ENCODE peak calls at places on chromosome 18, in six cellular contexts. R, X, D, E, P and S are unnamed samples.

GRCh38 chr18:44744206-44745180 is 63.8 kb downstream of the SETBP1 start:
- DNase-seq in R (no peak), X (no peak), D (peak), E (no peak), P (no peak), S (no peak)

GRCh38 chr18:39274535-39274934 is 1708.9 kb upstream of the CELF4 start:
- DNase-seq in R (no peak), X (no peak), D (no peak), E (no peak), P (no peak), S (no peak)

GRCh38 chr18:39058386-39059000 is 1492.9 kb upstream of the CELF4 start:
- DNase-seq in R (no peak), X (no peak), D (no peak), E (no peak), P (no peak), S (no peak)

GRCh38 chr18:58609536-58609993 is 19.3 kb downstream of the ALPK2 start:
- DNase-seq in R (no peak), X (no peak), D (no peak), E (no peak), P (no peak), S (no peak)

GRCh38 chr18:79439201-79440023 is 43.7 kb downstream of the NFATC1 start:
- DNase-seq in R (no peak), X (no peak), D (no peak), E (no peak), P (peak), S (no peak)

GRCh38 chr18:76521367-76521766 is 26.3 kb upstream of the ZNF516 start:
- DNase-seq in R (no peak), X (no peak), D (no peak), E (no peak), P (no peak), S (no peak)

GRCh38 chr18:49621851-49622351 is 60.0 kb downstream of the LIPG start:
- DNase-seq in R (no peak), X (no peak), D (no peak), E (no peak), P (no peak), S (no peak)

GRCh38 chr18:45517181-45517741 is 98.0 kb upstream of the SLC14A2 start:
- DNase-seq in R (no peak), X (peak), D (peak), E (peak), P (no peak), S (no peak)

GRCh38 chr18:51211552-51211951 is 14.1 kb upstream of the MEX3C start:
- DNase-seq in R (peak), X (peak), D (no peak), E (peak), P (no peak), S (peak)

GRCh38 chr18:55179460-55180195 is 220.4 kb upstream of the CCDC68 start:
- DNase-seq in R (no peak), X (no peak), D (no peak), E (no peak), P (no peak), S (no peak)

GRCh38 chr18:66495844-66496243 is 108.0 kb downstream of the CDH19 start:
- DNase-seq in R (no peak), X (no peak), D (peak), E (peak), P (no peak), S (no peak)

GRCh38 chr18:9898792-9899549 is 13.2 kb downstream of the TXNDC2 start:
- DNase-seq in R (no peak), X (peak), D (no peak), E (no peak), P (no peak), S (no peak)

GRCh38 chr18:924987-925386 is 20.3 kb downstream of the ADCYAP1 start:
- DNase-seq in R (no peak), X (no peak), D (no peak), E (no peak), P (no peak), S (no peak)

GRCh38 chr18:62339106-62339988 is 14.2 kb downstream of the TNFRSF11A start:
- DNase-seq in R (no peak), X (peak), D (no peak), E (no peak), P (no peak), S (no peak)

GRCh38 chr18:51383711-51384110 is 186.2 kb upstream of the MEX3C start:
- DNase-seq in R (no peak), X (no peak), D (no peak), E (no peak), P (no peak), S (no peak)

GRCh38 chr18:48836231-48836805 is 114.4 kb downstream of the SMAD7 start:
- DNase-seq in R (no peak), X (no peak), D (no peak), E (no peak), P (no peak), S (peak)

GRCh38 chr18:79166702-79167101 is 97.5 kb downstream of the ATP9B start:
- DNase-seq in R (no peak), X (no peak), D (no peak), E (no peak), P (no peak), S (no peak)

GRCh38 chr18:75276813-75277628 is 66.4 kb downstream of the TSHZ1 start:
- DNase-seq in R (no peak), X (peak), D (no peak), E (no peak), P (no peak), S (no peak)

GRCh38 chr18:9933865-9934264 is 20.0 kb downstream of the VAPA start:
- DNase-seq in R (no peak), X (no peak), D (no peak), E (no peak), P (no peak), S (no peak)

GRCh38 chr18:8895987-8896619 is 190.7 kb downstream of the MTCL1 start:
- DNase-seq in R (no peak), X (peak), D (no peak), E (no peak), P (no peak), S (no peak)

GRCh38 chr18:9536354-9537152 is 61.2 kb downstream of the RALBP1 start:
- DNase-seq in R (no peak), X (peak), D (no peak), E (no peak), P (no peak), S (no peak)

GRCh38 chr18:49340446-49340845 is 120.0 kb downstream of the DYM start:
- DNase-seq in R (no peak), X (peak), D (no peak), E (no peak), P (no peak), S (no peak)

GRCh38 chr18:12838178-12838634 is 45.8 kb downstream of the PTPN2 start:
- DNase-seq in R (no peak), X (peak), D (no peak), E (peak), P (no peak), S (no peak)

GRCh38 chr18:14975431-14975830 is 227.5 kb downstream of the ANKRD30B start:
- DNase-seq in R (no peak), X (no peak), D (no peak), E (no peak), P (no peak), S (no peak)

GRCh38 chr18:42113529-42114191 is 158.6 kb downstream of the PIK3C3 start:
- DNase-seq in R (no peak), X (peak), D (no peak), E (no peak), P (no peak), S (no peak)

GRCh38 chr18:23265691-23266399 is 130.6 kb downstream of the CABLES1 start:
- DNase-seq in R (no peak), X (no peak), D (peak), E (peak), P (no peak), S (no peak)

GRCh38 chr18:8948471-8949149 is 153.9 kb upstream of the NDUFV2 start:
- DNase-seq in R (no peak), X (peak), D (no peak), E (no peak), P (no peak), S (no peak)

GRCh38 chr18:49135871-49136270 is 185.1 kb upstream of the SMAD7 start:
- DNase-seq in R (no peak), X (no peak), D (no peak), E (no peak), P (no peak), S (no peak)

GRCh38 chr18:23990474-23991410 is 23.8 kb upstream of the TTC39C start:
- DNase-seq in R (no peak), X (no peak), D (no peak), E (no peak), P (no peak), S (no peak)

GRCh38 chr18:79400091-79400590 is 4.4 kb downstream of the NFATC1 start:
- DNase-seq in R (peak), X (peak), D (peak), E (peak), P (peak), S (peak)

GRCh38 chr18:43661570-43661969 is 384.3 kb upstream of the SYT4 start:
- DNase-seq in R (no peak), X (peak), D (no peak), E (no peak), P (no peak), S (no peak)

GRCh38 chr18:12317664-12318333 is 9.8 kb downstream of the TUBB6 start:
- DNase-seq in R (no peak), X (peak), D (no peak), E (no peak), P (no peak), S (no peak)

GRCh38 chr18:73945130-73945792 is 202.4 kb downstream of the FBXO15 start:
- DNase-seq in R (no peak), X (no peak), D (no peak), E (no peak), P (no peak), S (no peak)

GRCh38 chr18:39839782-39840181 is 2115.3 kb upstream of the PIK3C3 start:
- DNase-seq in R (no peak), X (no peak), D (no peak), E (no peak), P (no peak), S (no peak)

GRCh38 chr18:11149441-11150270 is at the start of gene PIEZO2:
- DNase-seq in R (no peak), X (peak), D (peak), E (peak), P (no peak), S (no peak)

GRCh38 chr18:22230403-22231042 is 61.1 kb downstream of the GATA6 start:
- DNase-seq in R (no peak), X (no peak), D (no peak), E (no peak), P (no peak), S (no peak)